ENCODE peak calls at places on chromosomes 12 and 14, in eight cellular contexts. One of them, this sample, is unnamed.

GRCh38 chr12:70692681-70693288 is 55.6 kb upstream of the PTPRB start:
- DNase-seq in astrocyte of the cerebellum: peak; percentile 5
- DNase-seq in DND-41: no peak
- DNase-seq in epithelial cell of esophagus: peak; percentile 23
- DNase-seq in heart left ventricle: no peak
- DNase-seq in A549: peak; percentile 16
- DNase-seq in CD8-positive, alpha-beta T cell: no peak
- DNase-seq in fibroblast of pulmonary artery: peak; percentile 68
- DNase-seq in this sample: no peak

GRCh38 chr12:121534495-121535148 is 46.2 kb downstream of the KDM2B start:
- DNase-seq in astrocyte of the cerebellum: no peak
- DNase-seq in DND-41: no peak
- DNase-seq in heart left ventricle: no peak
- DNase-seq in A549: no peak
- DNase-seq in CD8-positive, alpha-beta T cell: peak; percentile 43
- DNase-seq in epithelial cell of esophagus: no peak
- DNase-seq in fibroblast of pulmonary artery: no peak
- DNase-seq in this sample: peak; percentile 57

GRCh38 chr14:89256273-89256672 is 160.8 kb downstream of the FOXN3 start:
- DNase-seq in epithelial cell of esophagus: no peak
- DNase-seq in CD8-positive, alpha-beta T cell: no peak
- DNase-seq in DND-41: no peak
- DNase-seq in heart left ventricle: no peak
- DNase-seq in fibroblast of pulmonary artery: no peak
- DNase-seq in A549: no peak
- DNase-seq in astrocyte of the cerebellum: no peak
- DNase-seq in this sample: no peak

GRCh38 chr14:68969278-68969677 is 9.8 kb downstream of the ACTN1 start:
- DNase-seq in CD8-positive, alpha-beta T cell: no peak
- DNase-seq in DND-41: no peak
- DNase-seq in epithelial cell of esophagus: no peak
- DNase-seq in heart left ventricle: no peak
- DNase-seq in astrocyte of the cerebellum: no peak
- DNase-seq in A549: no peak
- DNase-seq in fibroblast of pulmonary artery: no peak
- DNase-seq in this sample: no peak

GRCh38 chr12:50132505-50133135 is 20.6 kb downstream of the COX14 start:
- DNase-seq in fibroblast of pulmonary artery: no peak
- DNase-seq in epithelial cell of esophagus: peak; percentile 65
- DNase-seq in heart left ventricle: no peak
- DNase-seq in DND-41: no peak
- DNase-seq in astrocyte of the cerebellum: peak; percentile 19
- DNase-seq in CD8-positive, alpha-beta T cell: no peak
- DNase-seq in A549: no peak
- DNase-seq in this sample: no peak

GRCh38 chr12:45231515-45232145 is 15.7 kb downstream of the ANO6 start:
- DNase-seq in A549: peak; percentile 48
- DNase-seq in CD8-positive, alpha-beta T cell: no peak
- DNase-seq in heart left ventricle: no peak
- DNase-seq in astrocyte of the cerebellum: peak; percentile 57
- DNase-seq in fibroblast of pulmonary artery: peak; percentile 69
- DNase-seq in epithelial cell of esophagus: peak; percentile 40
- DNase-seq in DND-41: no peak
- DNase-seq in this sample: no peak

GRCh38 chr14:91108941-91109611 is 4.8 kb upstream of the DGLUCY start:
- DNase-seq in astrocyte of the cerebellum: no peak
- DNase-seq in A549: no peak
- DNase-seq in heart left ventricle: no peak
- DNase-seq in DND-41: no peak
- DNase-seq in epithelial cell of esophagus: peak; percentile 17
- DNase-seq in fibroblast of pulmonary artery: peak; percentile 79
- DNase-seq in CD8-positive, alpha-beta T cell: no peak
- DNase-seq in this sample: peak; percentile 34

GRCh38 chr14:102279688-102280348 is 25.1 kb downstream of the MOK start:
- DNase-seq in epithelial cell of esophagus: peak; percentile 99
- DNase-seq in A549: peak; percentile 92
- DNase-seq in fibroblast of pulmonary artery: peak; percentile 99
- DNase-seq in heart left ventricle: no peak
- DNase-seq in astrocyte of the cerebellum: peak; percentile 97
- DNase-seq in CD8-positive, alpha-beta T cell: no peak
- DNase-seq in DND-41: no peak
- DNase-seq in this sample: peak; percentile 13

GRCh38 chr14:28482644-28483043 is 283.9 kb upstream of the FOXG1 start:
- DNase-seq in epithelial cell of esophagus: no peak
- DNase-seq in DND-41: no peak
- DNase-seq in astrocyte of the cerebellum: no peak
- DNase-seq in A549: no peak
- DNase-seq in CD8-positive, alpha-beta T cell: no peak
- DNase-seq in fibroblast of pulmonary artery: no peak
- DNase-seq in heart left ventricle: no peak
- DNase-seq in this sample: no peak

GRCh38 chr14:94342334-94342934 is 19.3 kb upstream of the SERPINA6 start:
- DNase-seq in A549: peak; percentile 90
- DNase-seq in epithelial cell of esophagus: peak; percentile 100
- DNase-seq in DND-41: no peak
- DNase-seq in astrocyte of the cerebellum: peak; percentile 100
- DNase-seq in CD8-positive, alpha-beta T cell: no peak
- DNase-seq in fibroblast of pulmonary artery: peak; percentile 100
- DNase-seq in heart left ventricle: peak; percentile 82
- DNase-seq in this sample: no peak

GRCh38 chr12:103800252-103800771 is 40.7 kb downstream of the NT5DC3 start:
- DNase-seq in fibroblast of pulmonary artery: peak; percentile 80
- DNase-seq in heart left ventricle: peak; percentile 34
- DNase-seq in DND-41: no peak
- DNase-seq in A549: peak; percentile 30
- DNase-seq in epithelial cell of esophagus: no peak
- DNase-seq in astrocyte of the cerebellum: peak; percentile 87
- DNase-seq in CD8-positive, alpha-beta T cell: no peak
- DNase-seq in this sample: no peak

GRCh38 chr14:64602826-64603225 is 53.1 kb downstream of the PPP1R36 start:
- DNase-seq in A549: peak; percentile 27
- DNase-seq in DND-41: no peak
- DNase-seq in fibroblast of pulmonary artery: no peak
- DNase-seq in heart left ventricle: no peak
- DNase-seq in astrocyte of the cerebellum: no peak
- DNase-seq in epithelial cell of esophagus: no peak
- DNase-seq in CD8-positive, alpha-beta T cell: no peak
- DNase-seq in this sample: no peak

GRCh38 chr12:100234166-100234565 is 32.7 kb downstream of the DEPDC4 start:
- DNase-seq in astrocyte of the cerebellum: no peak
- DNase-seq in A549: no peak
- DNase-seq in DND-41: no peak
- DNase-seq in epithelial cell of esophagus: peak; percentile 61
- DNase-seq in CD8-positive, alpha-beta T cell: no peak
- DNase-seq in heart left ventricle: no peak
- DNase-seq in fibroblast of pulmonary artery: peak; percentile 13
- DNase-seq in this sample: no peak

GRCh38 chr12:67625004-67625403 is 23.5 kb upstream of the DYRK2 start:
- DNase-seq in astrocyte of the cerebellum: no peak
- DNase-seq in heart left ventricle: no peak
- DNase-seq in CD8-positive, alpha-beta T cell: no peak
- DNase-seq in fibroblast of pulmonary artery: no peak
- DNase-seq in epithelial cell of esophagus: no peak
- DNase-seq in A549: no peak
- DNase-seq in DND-41: no peak
- DNase-seq in this sample: no peak

GRCh38 chr12:107844312-107844921 is 69.9 kb downstream of the ASCL4 start:
- DNase-seq in heart left ventricle: no peak
- DNase-seq in DND-41: no peak
- DNase-seq in A549: no peak
- DNase-seq in fibroblast of pulmonary artery: peak; percentile 1
- DNase-seq in astrocyte of the cerebellum: no peak
- DNase-seq in epithelial cell of esophagus: no peak
- DNase-seq in CD8-positive, alpha-beta T cell: no peak
- DNase-seq in this sample: no peak

GRCh38 chr12:107478881-107479280 is 206.7 kb upstream of the PWP1 start:
- DNase-seq in epithelial cell of esophagus: peak; percentile 13
- DNase-seq in fibroblast of pulmonary artery: peak; percentile 8
- DNase-seq in astrocyte of the cerebellum: no peak
- DNase-seq in A549: no peak
- DNase-seq in DND-41: no peak
- DNase-seq in heart left ventricle: no peak
- DNase-seq in CD8-positive, alpha-beta T cell: no peak
- DNase-seq in this sample: no peak

GRCh38 chr14:81390706-81391105 is 9.4 kb downstream of the STON2 start:
- DNase-seq in epithelial cell of esophagus: no peak
- DNase-seq in heart left ventricle: no peak
- DNase-seq in DND-41: no peak
- DNase-seq in CD8-positive, alpha-beta T cell: no peak
- DNase-seq in astrocyte of the cerebellum: no peak
- DNase-seq in fibroblast of pulmonary artery: no peak
- DNase-seq in A549: no peak
- DNase-seq in this sample: no peak

GRCh38 chr14:75726326-75726725 is 65.3 kb downstream of the TTLL5 start:
- DNase-seq in fibroblast of pulmonary artery: no peak
- DNase-seq in astrocyte of the cerebellum: no peak
- DNase-seq in A549: no peak
- DNase-seq in DND-41: no peak
- DNase-seq in heart left ventricle: no peak
- DNase-seq in epithelial cell of esophagus: no peak
- DNase-seq in CD8-positive, alpha-beta T cell: no peak
- DNase-seq in this sample: no peak

GRCh38 chr14:33455998-33456397 is 494.9 kb downstream of the EGLN3 start:
- DNase-seq in fibroblast of pulmonary artery: no peak
- DNase-seq in astrocyte of the cerebellum: no peak
- DNase-seq in A549: no peak
- DNase-seq in CD8-positive, alpha-beta T cell: no peak
- DNase-seq in DND-41: no peak
- DNase-seq in heart left ventricle: no peak
- DNase-seq in epithelial cell of esophagus: no peak
- DNase-seq in this sample: no peak

GRCh38 chr12:795305-795704 is 42.9 kb downstream of the WNK1 start:
- DNase-seq in A549: no peak
- DNase-seq in fibroblast of pulmonary artery: no peak
- DNase-seq in heart left ventricle: no peak
- DNase-seq in astrocyte of the cerebellum: no peak
- DNase-seq in CD8-positive, alpha-beta T cell: no peak
- DNase-seq in DND-41: peak; percentile 63
- DNase-seq in epithelial cell of esophagus: no peak
- DNase-seq in this sample: peak; percentile 42

GRCh38 chr12:2142068-2142467 is 89.3 kb downstream of the CACNA1C start:
- DNase-seq in epithelial cell of esophagus: no peak
- DNase-seq in CD8-positive, alpha-beta T cell: no peak
- DNase-seq in astrocyte of the cerebellum: no peak
- DNase-seq in A549: no peak
- DNase-seq in heart left ventricle: no peak
- DNase-seq in DND-41: no peak
- DNase-seq in fibroblast of pulmonary artery: no peak
- DNase-seq in this sample: no peak

GRCh38 chr12:12008931-12009611 is 61.7 kb upstream of the BCL2L14 start:
- DNase-seq in heart left ventricle: no peak
- DNase-seq in fibroblast of pulmonary artery: peak; percentile 33
- DNase-seq in DND-41: peak; percentile 60
- DNase-seq in A549: no peak
- DNase-seq in CD8-positive, alpha-beta T cell: peak; percentile 15
- DNase-seq in epithelial cell of esophagus: peak; percentile 76
- DNase-seq in astrocyte of the cerebellum: peak; percentile 84
- DNase-seq in this sample: peak; percentile 71

DNA sequence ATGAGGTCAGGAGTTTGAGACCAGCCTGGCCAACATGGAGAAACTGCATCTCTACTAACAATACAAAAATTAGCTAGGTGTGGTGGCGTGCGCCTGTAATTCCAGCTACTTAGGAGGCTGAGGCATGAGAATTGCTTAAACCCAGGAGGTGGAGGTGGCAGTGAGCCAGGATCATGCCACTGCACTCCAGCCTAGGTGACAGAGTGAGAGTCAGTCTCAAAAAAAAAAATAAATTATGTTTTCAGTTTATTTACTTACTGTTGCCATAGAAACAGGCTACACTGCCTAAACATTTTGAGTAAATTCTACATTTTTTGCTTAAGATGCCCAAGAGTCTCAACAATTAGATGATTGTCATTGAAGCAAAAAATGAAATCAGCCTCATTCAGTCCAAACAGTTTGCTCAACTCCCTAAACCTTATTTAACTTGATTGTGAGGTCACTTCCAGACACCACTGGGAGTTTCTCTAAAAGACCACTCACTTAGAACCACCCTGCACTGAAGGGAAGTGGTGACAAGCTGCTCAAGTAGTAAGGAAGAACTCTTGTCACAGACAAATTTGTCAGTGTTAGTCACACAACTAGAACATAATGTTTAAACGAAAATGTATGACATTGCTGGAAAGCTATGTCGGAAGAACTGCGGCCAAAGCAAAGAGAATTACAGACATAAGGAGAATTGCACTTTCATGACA is 9.8 kb upstream of the GNPNAT1 start:
- DNase-seq in fibroblast of pulmonary artery: peak; percentile 71
- DNase-seq in heart left ventricle: no peak
- DNase-seq in CD8-positive, alpha-beta T cell: no peak
- DNase-seq in astrocyte of the cerebellum: peak; percentile 16
- DNase-seq in epithelial cell of esophagus: peak; percentile 66
- DNase-seq in A549: peak; percentile 43
- DNase-seq in DND-41: no peak
- DNase-seq in this sample: no peak
- H3K4me3 ChIP-seq in fibroblast of pulmonary artery: no peak overlapping the region
- H3K4me3 ChIP-seq in heart left ventricle: no peak overlapping the region
- H3K4me3 ChIP-seq in CD8-positive, alpha-beta T cell: no peak overlapping the region
- H3K4me3 ChIP-seq in astrocyte of the cerebellum: no peak overlapping the region
- H3K4me3 ChIP-seq in epithelial cell of esophagus: no peak overlapping the region
- H3K4me3 ChIP-seq in A549: no peak overlapping the region
- H3K4me3 ChIP-seq in DND-41: no peak overlapping the region
- H3K4me3 ChIP-seq in this sample: no peak overlapping the region

GRCh38 chr14:36975834-36976233 is 196.6 kb downstream of the SLC25A21 start:
- DNase-seq in epithelial cell of esophagus: peak; percentile 62
- DNase-seq in DND-41: no peak
- DNase-seq in CD8-positive, alpha-beta T cell: no peak
- DNase-seq in A549: peak; percentile 76
- DNase-seq in fibroblast of pulmonary artery: no peak
- DNase-seq in astrocyte of the cerebellum: no peak
- DNase-seq in heart left ventricle: no peak
- DNase-seq in this sample: no peak
- TF ChIP-seq CTCF in epithelial cell of esophagus: peak; percentile 32
- TF ChIP-seq CTCF in DND-41: peak; percentile 9
- TF ChIP-seq CTCF in CD8-positive, alpha-beta T cell: no peak
- TF ChIP-seq CTCF in A549: peak; percentile 18
- TF ChIP-seq CTCF in fibroblast of pulmonary artery: no peak
- TF ChIP-seq CTCF in astrocyte of the cerebellum: no peak
- TF ChIP-seq CTCF in heart left ventricle: no peak
- TF ChIP-seq CTCF in this sample: no peak

GRCh38 chr12:52032431-52032796 is 18.8 kb upstream of the NR4A1 start:
- DNase-seq in A549: no peak
- DNase-seq in DND-41: no peak
- DNase-seq in heart left ventricle: peak; percentile 85
- DNase-seq in astrocyte of the cerebellum: peak; percentile 57
- DNase-seq in CD8-positive, alpha-beta T cell: no peak
- DNase-seq in fibroblast of pulmonary artery: peak; percentile 86
- DNase-seq in epithelial cell of esophagus: peak; percentile 36
- DNase-seq in this sample: no peak
- H3K4me3 ChIP-seq in A549: peak overlapping the region; percentile 32
- H3K4me3 ChIP-seq in DND-41: no peak overlapping the region
- H3K4me3 ChIP-seq in heart left ventricle: no peak overlapping the region
- H3K4me3 ChIP-seq in astrocyte of the cerebellum: peak overlapping the region; percentile 36
- H3K4me3 ChIP-seq in CD8-positive, alpha-beta T cell: peak overlapping the region; percentile 38
- H3K4me3 ChIP-seq in fibroblast of pulmonary artery: peak overlapping the region; percentile 52
- H3K4me3 ChIP-seq in epithelial cell of esophagus: peak overlapping the region; percentile 35
- H3K4me3 ChIP-seq in this sample: no peak overlapping the region

DNA sequence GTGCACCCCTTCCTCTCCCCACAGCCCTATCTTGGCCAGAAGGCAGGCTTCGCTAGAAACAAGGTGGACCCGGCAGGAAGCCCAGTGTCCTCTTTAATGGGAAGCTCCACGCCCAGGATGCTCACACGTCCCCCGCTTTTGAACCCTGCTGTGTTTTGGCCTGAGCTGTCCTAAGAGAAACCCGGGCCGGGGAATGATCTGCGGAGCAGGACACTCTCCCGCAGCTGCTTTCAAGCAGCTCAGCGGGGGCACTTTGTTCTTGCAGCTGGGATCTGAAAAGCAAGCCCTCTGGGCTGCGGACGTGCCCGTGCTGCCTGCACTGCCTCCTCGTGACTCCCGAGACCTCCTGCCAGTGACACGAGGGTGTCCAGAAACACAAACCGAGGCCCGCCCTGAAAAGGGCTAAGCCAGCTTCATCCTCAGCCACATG is 30.0 kb downstream of the SCARB1 start:
- DNase-seq in astrocyte of the cerebellum: peak; percentile 29
- DNase-seq in CD8-positive, alpha-beta T cell: no peak
- DNase-seq in heart left ventricle: no peak
- DNase-seq in fibroblast of pulmonary artery: no peak
- DNase-seq in A549: no peak
- DNase-seq in DND-41: no peak
- DNase-seq in epithelial cell of esophagus: no peak
- DNase-seq in this sample: no peak
- TF ChIP-seq CTCF in astrocyte of the cerebellum: no peak
- TF ChIP-seq CTCF in CD8-positive, alpha-beta T cell: no peak
- TF ChIP-seq CTCF in heart left ventricle: no peak
- TF ChIP-seq CTCF in fibroblast of pulmonary artery: no peak
- TF ChIP-seq CTCF in A549: no peak
- TF ChIP-seq CTCF in DND-41: no peak
- TF ChIP-seq CTCF in epithelial cell of esophagus: no peak
- TF ChIP-seq CTCF in this sample: no peak